ENCODE peak calls at places on chromosome 15, in six cellular contexts. D is GM12878, E is WTC11, F is K562, L is HCT116, Y is H1. S is an unnamed sample.

GRCh38 chr15:92001307-92001706 is 147.8 kb downstream of the SLCO3A1 start:
- DNase-seq in E (no peak), L (no peak), F (no peak), D (no peak), Y (no peak), S (no peak)

GRCh38 chr15:83066034-83066760 is 855 bp downstream of the BTBD1 start:
- DNase-seq in Y (no peak), F (no peak), E (no peak), L (no peak), D (no peak), S (no peak)

GRCh38 chr15:56971571-56971970 is 53.1 kb downstream of the TCF12 start:
- DNase-seq in D (no peak), F (no peak), E (no peak), L (no peak), Y (no peak), S (no peak)

GRCh38 chr15:85329561-85330421 is 50.6 kb upstream of the AKAP13 start:
- DNase-seq in E (no peak), F (no peak), D (peak), L (no peak), Y (no peak), S (no peak)

GRCh38 chr15:25947336-25948080 is 84.4 kb upstream of the ATP10A start:
- DNase-seq in E (peak), L (no peak), D (no peak), Y (no peak), F (no peak), S (no peak)

GRCh38 chr15:82832601-82833209 is 23.3 kb downstream of the WHAMM start:
- DNase-seq in F (no peak), D (peak), L (peak), E (no peak), Y (no peak), S (no peak)

GRCh38 chr15:56410712-56411111 is 45.5 kb downstream of the TEX9 start:
- DNase-seq in F (no peak), E (no peak), D (peak), L (no peak), Y (no peak), S (no peak)

GRCh38 chr15:83322061-83322460 is 37.6 kb upstream of the BNC1 start:
- DNase-seq in F (no peak), D (no peak), E (no peak), Y (no peak), L (no peak), S (no peak)

GRCh38 chr15:80404057-80404718 is at the start of gene ARNT2:
- DNase-seq in E (peak), D (no peak), F (no peak), L (no peak), Y (no peak), S (no peak)

GRCh38 chr15:49423021-49423420 is at the start of gene FGF7:
- DNase-seq in L (no peak), F (no peak), E (no peak), D (no peak), Y (no peak), S (peak)

DNA sequence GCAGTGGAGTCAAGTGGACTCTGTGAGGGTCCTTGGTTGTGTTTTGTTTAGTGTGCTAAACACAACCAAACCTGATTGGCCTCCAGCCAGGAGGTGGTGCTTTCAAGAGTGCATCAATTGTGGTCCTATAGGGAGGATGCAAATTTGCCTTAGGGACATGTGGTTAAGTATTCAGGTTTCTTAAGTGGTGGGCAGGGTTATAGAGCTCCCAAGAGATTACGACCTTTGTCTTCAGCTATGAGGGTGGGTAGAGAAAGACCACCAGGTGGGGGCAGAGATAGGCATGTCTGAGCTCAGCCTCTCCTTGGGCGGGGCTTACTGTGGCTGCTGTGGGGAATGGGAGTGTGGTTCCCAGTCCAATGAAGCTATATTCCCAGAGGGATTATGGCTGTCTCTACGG is 186.6 kb downstream of the SQOR start:
- DNase-seq in D (no peak), L (no peak), E (no peak), F (no peak), Y (no peak), S (no peak)
- TF ChIP-seq SP1 in D (no peak), L (no peak), E (no peak), F (no peak), Y (no peak), S (no peak)

DNA sequence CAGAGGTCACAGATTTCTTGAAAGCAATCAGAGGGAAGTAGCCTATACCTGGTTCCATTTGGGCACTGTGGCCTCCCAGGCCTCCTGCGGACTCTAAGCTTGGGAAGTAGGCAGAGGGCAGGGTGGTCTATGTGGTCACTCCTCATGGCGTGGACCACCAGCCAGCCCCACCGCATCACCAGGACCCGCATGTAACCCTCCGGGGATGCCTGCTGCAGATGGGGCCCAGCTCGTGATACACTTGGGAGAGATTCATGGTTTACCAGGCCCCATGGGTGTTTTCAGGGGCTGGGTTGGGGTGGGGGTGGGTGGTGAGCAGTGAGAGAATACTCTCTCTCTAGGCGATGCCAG is 123.7 kb downstream of the ASB7 start:
- DNase-seq in L (no peak), Y (no peak), E (no peak), D (no peak), F (no peak), S (no peak)
- TF ChIP-seq ATF3 in L (no peak), Y (no peak), E (no peak), D (no peak), F (no peak), S (no peak)

DNA sequence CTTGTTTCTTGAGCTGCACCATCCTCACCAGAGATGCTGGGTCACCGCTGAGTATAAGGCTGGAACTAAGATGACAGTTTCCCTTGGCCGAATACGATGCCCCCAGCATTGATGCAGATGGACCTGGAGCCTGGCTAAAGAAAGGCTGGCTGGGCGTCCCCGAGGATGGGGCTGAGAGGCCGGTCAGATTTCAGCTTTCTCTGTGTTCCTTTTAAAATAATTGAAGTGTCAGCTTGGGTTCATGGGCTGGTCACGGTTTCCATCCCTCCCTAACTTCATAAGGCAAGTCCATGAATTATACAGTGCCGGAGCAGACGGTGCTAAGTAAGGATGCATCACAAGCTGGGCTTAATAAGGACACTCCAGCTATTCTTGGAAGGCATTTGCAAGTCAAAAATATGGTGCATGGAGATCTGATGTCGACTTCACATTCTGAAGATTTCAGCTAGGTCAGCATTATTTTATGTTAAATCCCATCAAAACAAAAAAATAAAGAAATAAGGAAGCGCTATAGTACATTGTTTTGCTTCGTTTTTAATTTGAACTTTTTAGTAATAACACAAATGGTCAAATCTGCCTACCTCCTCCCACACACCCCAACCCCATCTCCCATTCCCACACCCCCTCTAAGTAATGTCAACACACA is 220.7 kb downstream of the RPLP1 start:
- DNase-seq in D (no peak), L (no peak), E (no peak), F (no peak), Y (no peak), S (no peak)
- TF ChIP-seq SP1 in D (no peak), L (no peak), E (no peak), F (no peak), Y (no peak), S (no peak)

GRCh38 chr15:86540840-86541467 is 461.3 kb downstream of the AGBL1 start:
- DNase-seq in Y (no peak), E (no peak), F (no peak), L (no peak), D (no peak), S (no peak)

GRCh38 chr15:86541540-86541939 is 461.9 kb downstream of the AGBL1 start:
- DNase-seq in E (no peak), F (no peak), D (no peak), Y (no peak), L (no peak), S (no peak)

GRCh38 chr15:86538141-86538540 is 458.5 kb downstream of the AGBL1 start:
- DNase-seq in E (no peak), L (no peak), D (no peak), Y (no peak), F (no peak), S (no peak)
- TF ChIP-seq ATF3 in E (no peak), L (no peak), D (no peak), Y (no peak), F (no peak), S (no peak)

GRCh38 chr15:88476635-88477038 is 9.1 kb downstream of the MRPS11 start:
- DNase-seq in L (peak), F (peak), E (peak), D (no peak), Y (no peak), S (peak)
- TF ChIP-seq SP1 in L (no peak), F (no peak), E (no peak), D (no peak), Y (no peak), S (no peak)

GRCh38 chr15:45588199-45588910 is 1.2 kb downstream of the BLOC1S6 start:
- DNase-seq in F (no peak), Y (no peak), D (no peak), E (no peak), L (no peak), S (peak)
- TF ChIP-seq ATF3 in F (no peak), Y (no peak), D (no peak), E (no peak), L (no peak), S (no peak)

DNA sequence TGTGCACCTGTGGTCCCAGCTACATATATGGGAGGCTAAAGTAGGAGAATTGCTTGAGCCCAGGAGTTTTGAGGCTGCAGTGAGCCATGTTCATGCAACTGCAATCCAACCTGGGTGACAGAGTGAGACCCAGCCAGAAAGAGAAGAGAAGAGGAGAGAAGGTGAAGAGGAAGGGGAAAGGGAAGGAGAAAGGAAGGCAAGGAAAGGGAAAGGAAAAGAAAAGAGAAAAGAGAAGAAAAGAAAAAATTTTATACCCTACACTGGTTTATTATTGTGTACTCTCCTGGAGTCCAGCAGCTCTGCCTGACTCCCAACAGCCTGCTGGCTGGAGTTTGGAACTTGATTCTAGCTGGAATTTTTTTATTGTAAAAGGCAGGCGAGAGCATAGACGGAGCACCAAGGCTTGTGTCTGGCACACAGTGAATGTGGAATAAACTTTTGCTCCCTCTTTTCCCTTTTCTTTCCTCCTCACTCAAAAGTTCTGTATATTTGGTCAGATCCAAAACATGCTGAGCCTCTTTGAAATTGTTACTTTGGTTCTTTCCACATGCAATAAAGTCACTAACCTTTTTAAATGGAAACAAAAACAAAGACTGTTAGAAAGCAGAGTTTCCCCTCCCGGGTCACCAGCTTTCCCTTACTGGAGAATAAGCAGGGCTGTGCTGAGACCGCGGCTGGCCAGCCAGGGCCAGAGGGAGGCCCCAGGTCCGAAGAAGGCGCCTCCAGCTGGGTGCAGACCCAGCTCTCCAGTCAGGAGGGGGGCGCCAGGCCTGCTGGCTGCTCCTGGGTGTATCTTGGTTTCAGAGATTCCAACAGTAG is 9.9 kb downstream of the THSD4 start:
- DNase-seq in F (no peak), E (no peak), D (no peak), L (no peak), Y (no peak), S (no peak)
- TF ChIP-seq SP1 in F (no peak), E (no peak), D (no peak), L (no peak), Y (no peak), S (no peak)

DNA sequence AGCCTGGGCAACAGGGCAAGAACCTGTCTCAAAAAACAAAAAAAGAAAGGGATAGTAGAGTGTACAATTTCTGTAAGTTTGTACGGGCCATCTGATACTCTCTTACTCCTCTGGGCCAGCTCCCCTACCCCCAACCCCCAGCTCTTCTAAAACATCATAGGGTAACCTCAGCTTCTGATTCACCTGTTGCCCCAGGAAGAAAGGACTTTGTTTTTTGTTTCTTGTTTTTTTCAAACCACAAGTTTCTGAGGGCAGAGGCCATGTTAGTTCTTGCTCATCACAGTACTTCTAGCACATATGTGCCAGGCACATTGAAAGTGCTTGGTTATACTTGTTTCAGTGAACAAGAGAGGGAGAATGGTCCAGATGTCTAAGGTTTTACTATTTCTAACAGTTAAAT is 20.2 kb downstream of the ATOSA start:
- DNase-seq in D (peak), Y (no peak), E (no peak), L (no peak), F (no peak), S (no peak)
- TF ChIP-seq ATF3 in D (no peak), Y (no peak), E (no peak), L (no peak), F (no peak), S (no peak)

S was measured in HepG2.